ENCODE peak calls at places on chromosomes 4 and X, in four cellular contexts. One of them, this sample, is unnamed. For H3K4me1, the result is how much of the 10 kb centered on the place peaks cover.

GRCh38 chr4:4859799-4860380 is 425 bp downstream of the MSX1 start:
- DNase-seq in heart left ventricle: no peak
- DNase-seq in IMR-90: no peak
- DNase-seq in transverse colon: no peak
- DNase-seq in this sample: no peak

GRCh38 chrX:20680998-20681397 is 414.3 kb upstream of the RPS6KA3 start:
- DNase-seq in heart left ventricle: no peak
- DNase-seq in IMR-90: no peak
- DNase-seq in transverse colon: no peak
- DNase-seq in this sample: no peak

GRCh38 chrX:68978211-68978780 is 149.5 kb downstream of the EFNB1 start:
- DNase-seq in heart left ventricle: peak
- DNase-seq in IMR-90: peak
- DNase-seq in transverse colon: no peak
- DNase-seq in this sample: no peak

GRCh38 chr4:69473699-69474098 is 22.0 kb downstream of the UGT2B4 start:
- DNase-seq in heart left ventricle: no peak
- DNase-seq in IMR-90: no peak
- DNase-seq in transverse colon: no peak
- DNase-seq in this sample: no peak

GRCh38 chrX:130285069-130285620 is 16.4 kb upstream of the ZNF280C start:
- DNase-seq in heart left ventricle: no peak
- DNase-seq in IMR-90: no peak
- DNase-seq in transverse colon: no peak
- DNase-seq in this sample: no peak

GRCh38 chr4:5865896-5866599 is 26.8 kb downstream of the CRMP1 start:
- DNase-seq in heart left ventricle: no peak
- DNase-seq in IMR-90: no peak
- DNase-seq in transverse colon: no peak
- DNase-seq in this sample: no peak

GRCh38 chr4:90328558-90328957 is 201.4 kb downstream of the CCSER1 start:
- DNase-seq in heart left ventricle: peak
- DNase-seq in IMR-90: peak
- DNase-seq in transverse colon: peak
- DNase-seq in this sample: peak

GRCh38 chr4:71239365-71239764 is 99.5 kb upstream of the SLC4A4 start:
- DNase-seq in heart left ventricle: no peak
- DNase-seq in IMR-90: peak
- DNase-seq in transverse colon: no peak
- DNase-seq in this sample: no peak

GRCh38 chrX:29726811-29727210 is 488.6 kb upstream of the MAGEB2 start:
- DNase-seq in heart left ventricle: no peak
- DNase-seq in IMR-90: no peak
- DNase-seq in transverse colon: no peak
- DNase-seq in this sample: peak

GRCh38 chrX:77398341-77398740 is 48.8 kb upstream of the FGF16 start:
- DNase-seq in heart left ventricle: no peak
- DNase-seq in IMR-90: no peak
- DNase-seq in transverse colon: no peak
- DNase-seq in this sample: no peak

GRCh38 chr4:55906999-55907398 is 41.7 kb upstream of the CEP135 start:
- DNase-seq in heart left ventricle: no peak
- DNase-seq in IMR-90: peak
- DNase-seq in transverse colon: no peak
- DNase-seq in this sample: no peak

GRCh38 chr4:77152421-77152820 is 4.6 kb upstream of the CCNG2 start:
- DNase-seq in heart left ventricle: no peak
- DNase-seq in IMR-90: peak
- DNase-seq in transverse colon: no peak
- DNase-seq in this sample: no peak
- H3K4me1 ChIP-seq in heart left ventricle: under half
- H3K4me1 ChIP-seq in IMR-90: under half
- H3K4me1 ChIP-seq in transverse colon: under half
- H3K4me1 ChIP-seq in this sample: under half

GRCh38 chr4:52726821-52727580 is 24.2 kb downstream of the ERVMER34-1 start:
- DNase-seq in heart left ventricle: no peak
- DNase-seq in IMR-90: no peak
- DNase-seq in transverse colon: no peak
- DNase-seq in this sample: no peak

GRCh38 chr4:52716364-52717151 is 34.7 kb downstream of the ERVMER34-1 start:
- DNase-seq in heart left ventricle: no peak
- DNase-seq in IMR-90: no peak
- DNase-seq in transverse colon: no peak
- DNase-seq in this sample: no peak

GRCh38 chr4:52718123-52718522 is 33.1 kb downstream of the ERVMER34-1 start:
- DNase-seq in heart left ventricle: no peak
- DNase-seq in IMR-90: peak
- DNase-seq in transverse colon: no peak
- DNase-seq in this sample: no peak

GRCh38 chr4:52721968-52722814 is 29.0 kb downstream of the ERVMER34-1 start:
- DNase-seq in heart left ventricle: peak
- DNase-seq in IMR-90: peak
- DNase-seq in transverse colon: peak
- DNase-seq in this sample: peak
- TF ChIP-seq POLR2A in heart left ventricle: peak
- TF ChIP-seq POLR2A in IMR-90: peak
- TF ChIP-seq POLR2A in transverse colon: peak
- TF ChIP-seq POLR2A in this sample: no peak

GRCh38 chr4:106347167-106347566 is 21.4 kb downstream of the GIMD1 start:
- DNase-seq in heart left ventricle: no peak
- DNase-seq in IMR-90: no peak
- DNase-seq in transverse colon: no peak
- DNase-seq in this sample: no peak

GRCh38 chr4:106355193-106355592 is 13.4 kb downstream of the GIMD1 start:
- DNase-seq in heart left ventricle: no peak
- DNase-seq in IMR-90: no peak
- DNase-seq in transverse colon: no peak
- DNase-seq in this sample: peak

GRCh38 chr4:106353786-106354185 is 14.8 kb downstream of the GIMD1 start:
- DNase-seq in heart left ventricle: no peak
- DNase-seq in IMR-90: peak
- DNase-seq in transverse colon: no peak
- DNase-seq in this sample: no peak

GRCh38 chr4:106351016-106351415 is 17.6 kb downstream of the GIMD1 start:
- DNase-seq in heart left ventricle: no peak
- DNase-seq in IMR-90: no peak
- DNase-seq in transverse colon: no peak
- DNase-seq in this sample: no peak
- H3K4me1 ChIP-seq in heart left ventricle: under half
- H3K4me1 ChIP-seq in IMR-90: under half
- H3K4me1 ChIP-seq in transverse colon: under half
- H3K4me1 ChIP-seq in this sample: under half

GRCh38 chrX:118730500-118731247 is 3.3 kb downstream of the IL13RA1 start:
- DNase-seq in heart left ventricle: no peak
- DNase-seq in IMR-90: peak
- DNase-seq in transverse colon: no peak
- DNase-seq in this sample: no peak

GRCh38 chrX:118724775-118725174 is 2.6 kb upstream of the IL13RA1 start:
- DNase-seq in heart left ventricle: no peak
- DNase-seq in IMR-90: peak
- DNase-seq in transverse colon: no peak
- DNase-seq in this sample: no peak

GRCh38 chrX:118726887-118727685 is at the start of gene IL13RA1:
- DNase-seq in heart left ventricle: peak
- DNase-seq in IMR-90: peak
- DNase-seq in transverse colon: peak
- DNase-seq in this sample: peak

GRCh38 chrX:118729043-118729652 is 1.7 kb downstream of the IL13RA1 start:
- DNase-seq in heart left ventricle: no peak
- DNase-seq in IMR-90: no peak
- DNase-seq in transverse colon: no peak
- DNase-seq in this sample: no peak

GRCh38 chrX:118727686-118728339 is 407 bp downstream of the IL13RA1 start:
- DNase-seq in heart left ventricle: peak
- DNase-seq in IMR-90: peak
- DNase-seq in transverse colon: peak
- DNase-seq in this sample: peak
- TF ChIP-seq POLR2A in heart left ventricle: no peak
- TF ChIP-seq POLR2A in IMR-90: peak
- TF ChIP-seq POLR2A in transverse colon: peak
- TF ChIP-seq POLR2A in this sample: no peak

DNA sequence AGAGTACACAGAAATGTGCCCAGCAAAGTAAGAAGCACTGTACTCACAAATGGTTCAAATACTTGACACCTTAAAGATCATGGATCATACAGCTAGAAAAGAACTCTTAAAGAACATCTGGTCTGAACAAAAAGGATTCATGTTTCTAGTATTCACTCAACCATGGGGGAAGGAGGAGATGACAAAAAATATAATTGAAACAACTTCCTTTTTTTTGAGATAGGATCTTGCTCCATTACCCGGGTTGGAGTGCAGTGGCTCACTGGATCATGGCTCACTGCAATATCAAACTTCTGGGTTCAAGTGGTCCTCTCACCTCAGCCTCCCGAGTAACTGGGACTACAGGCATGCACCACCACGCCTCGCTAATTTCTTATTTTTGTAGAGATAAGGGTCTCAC is 6.0 kb downstream of the DHX15 start:
- DNase-seq in heart left ventricle: no peak
- DNase-seq in IMR-90: no peak
- DNase-seq in transverse colon: no peak
- DNase-seq in this sample: no peak
- H3K4me1 ChIP-seq in heart left ventricle: under half
- H3K4me1 ChIP-seq in IMR-90: under half
- H3K4me1 ChIP-seq in transverse colon: under half
- H3K4me1 ChIP-seq in this sample: under half

DNA sequence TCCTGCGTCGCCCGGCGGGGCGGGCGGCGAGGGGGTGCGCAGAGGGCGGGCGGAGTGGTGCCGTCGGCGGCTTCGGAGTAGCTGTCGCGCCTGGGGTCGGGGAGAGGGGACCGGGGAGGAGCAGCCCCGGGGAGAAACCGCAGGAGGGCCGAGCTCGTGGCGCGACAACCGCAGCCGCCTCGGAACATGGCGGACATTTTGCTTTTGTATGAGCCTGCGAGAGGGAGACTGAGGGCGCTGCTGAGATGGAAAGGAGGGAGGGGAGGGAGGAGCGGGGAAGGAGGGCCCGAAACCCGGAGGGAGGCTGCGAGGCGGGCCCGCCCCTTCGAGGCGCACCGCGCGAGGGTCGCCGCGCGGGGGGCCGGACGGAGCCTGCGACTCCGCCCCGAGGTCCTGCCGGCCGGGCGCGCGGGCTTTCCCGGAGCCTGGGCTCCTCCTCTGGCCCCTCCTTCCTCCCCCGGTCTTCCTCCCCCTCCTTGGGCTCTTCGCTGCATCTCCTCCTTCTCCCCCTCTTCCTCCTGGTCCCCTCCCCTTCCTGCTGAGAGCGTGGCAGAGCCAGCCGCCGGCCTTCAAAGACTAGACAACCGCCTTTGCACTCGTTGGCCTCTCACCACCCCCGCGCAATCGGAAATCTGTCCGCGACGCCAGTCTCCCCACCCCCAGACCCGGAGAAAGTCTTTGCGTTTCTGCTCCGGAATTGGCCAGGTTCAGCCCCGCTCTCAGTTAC is 1.1 kb downstream of the INTS6L start:
- DNase-seq in heart left ventricle: peak
- DNase-seq in IMR-90: peak
- DNase-seq in transverse colon: peak
- DNase-seq in this sample: peak
- TF ChIP-seq POLR2A in heart left ventricle: peak
- TF ChIP-seq POLR2A in IMR-90: peak
- TF ChIP-seq POLR2A in transverse colon: peak
- TF ChIP-seq POLR2A in this sample: no peak

DNA sequence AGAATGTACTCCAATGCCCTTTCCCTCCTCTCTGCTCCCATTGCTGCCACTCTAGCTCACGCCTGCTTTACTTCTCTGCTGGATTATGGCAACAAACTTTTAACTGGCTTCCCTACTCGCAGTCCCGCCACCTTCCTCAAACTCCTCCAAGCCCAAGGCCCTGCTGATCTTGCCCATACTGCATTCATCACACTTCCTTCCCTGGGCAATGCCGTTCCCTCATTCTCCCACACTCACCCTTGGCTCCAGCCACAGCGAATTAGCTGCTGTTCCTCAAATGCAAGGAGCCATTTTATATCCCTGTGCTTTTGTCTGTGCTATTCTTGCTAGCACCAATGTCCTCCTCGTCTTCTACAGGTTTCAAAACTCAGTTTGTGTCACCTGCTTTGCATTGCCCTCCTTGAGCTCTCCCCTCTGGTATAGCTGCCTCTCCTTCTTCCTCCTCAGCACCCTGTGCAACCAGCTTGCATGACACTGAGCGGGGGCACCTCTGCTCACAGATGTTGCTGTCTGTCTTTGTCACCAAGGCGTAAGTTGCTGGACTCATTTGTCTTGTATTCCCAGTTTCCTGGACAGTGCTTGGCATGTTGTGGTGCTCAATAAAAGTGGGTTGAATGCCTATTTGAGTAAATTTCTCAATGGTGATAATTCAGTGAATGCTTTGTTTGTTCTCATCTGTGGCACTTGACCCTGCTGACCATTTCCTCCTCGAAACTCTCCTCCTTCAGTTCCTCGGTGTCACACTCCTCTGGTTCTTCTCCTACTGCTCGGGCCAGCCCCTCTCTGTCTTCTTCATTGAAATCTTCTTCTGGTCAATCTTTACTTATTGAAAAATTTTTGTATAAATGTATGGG is 22.4 kb upstream of the MGST2 start:
- DNase-seq in heart left ventricle: no peak
- DNase-seq in IMR-90: no peak
- DNase-seq in transverse colon: no peak
- DNase-seq in this sample: no peak
- H3K4me1 ChIP-seq in heart left ventricle: under half
- H3K4me1 ChIP-seq in IMR-90: under half
- H3K4me1 ChIP-seq in transverse colon: under half
- H3K4me1 ChIP-seq in this sample: under half

GRCh38 chr4:153295131-153295755 is 49.2 kb upstream of the MND1 start:
- DNase-seq in heart left ventricle: no peak
- DNase-seq in IMR-90: no peak
- DNase-seq in transverse colon: no peak
- DNase-seq in this sample: no peak

GRCh38 chr4:153293675-153294057 is 50.8 kb upstream of the MND1 start:
- DNase-seq in heart left ventricle: no peak
- DNase-seq in IMR-90: no peak
- DNase-seq in transverse colon: no peak
- DNase-seq in this sample: no peak

GRCh38 chr4:153297116-153297515 is 47.4 kb upstream of the MND1 start:
- DNase-seq in heart left ventricle: no peak
- DNase-seq in IMR-90: no peak
- DNase-seq in transverse colon: no peak
- DNase-seq in this sample: no peak

GRCh38 chr4:153294631-153295030 is 49.9 kb upstream of the MND1 start:
- DNase-seq in heart left ventricle: no peak
- DNase-seq in IMR-90: peak
- DNase-seq in transverse colon: no peak
- DNase-seq in this sample: no peak

DNA sequence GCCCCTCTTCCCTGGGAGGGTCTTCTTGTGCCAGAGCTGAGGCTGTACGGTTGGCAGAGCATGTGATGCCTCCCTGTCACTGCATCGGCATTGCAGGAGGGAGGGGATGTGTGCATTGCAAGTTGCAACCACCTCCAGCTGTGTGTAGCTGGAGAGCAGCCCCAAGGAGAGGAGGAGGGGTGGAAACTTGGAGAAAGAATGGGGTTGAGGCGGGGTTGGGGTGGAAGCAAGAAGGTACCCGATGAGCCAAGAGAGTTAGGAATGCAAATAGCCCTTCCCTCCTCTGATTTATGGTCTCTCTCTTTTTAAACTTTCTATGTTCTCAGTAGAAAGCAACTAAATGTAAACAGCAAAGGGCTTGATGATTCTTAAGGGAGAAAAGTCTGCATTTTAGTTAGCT is 48.1 kb upstream of the MND1 start:
- DNase-seq in heart left ventricle: no peak
- DNase-seq in IMR-90: peak
- DNase-seq in transverse colon: peak
- DNase-seq in this sample: no peak
- TF ChIP-seq POLR2A in heart left ventricle: no peak
- TF ChIP-seq POLR2A in IMR-90: no peak
- TF ChIP-seq POLR2A in transverse colon: no peak
- TF ChIP-seq POLR2A in this sample: no peak